ENCODE peak calls at places on chromosome 4, in eight cellular contexts. X is stimulated activated naive CD4-positive, alpha-beta T cell treated with Interleukin-2 at 50 U/mL for 16 hours; Y is HAP-1; C is HTR-8/SVneo; T is SW480; O is skeletal muscle cell; M is AG09309; V is SIG-M5. J is an unnamed sample.

GRCh38 chr4:114599231-114600065 is 841 bp downstream of the UGT8 start:
- DNase-seq in X (no peak), Y (no peak), C (peak; percentile 2), T (peak; percentile 42), O (no peak), M (no peak), V (no peak), J (peak; percentile 8)

GRCh38 chr4:189062047-189062820 is 878.4 kb upstream of the FRG1 start:
- DNase-seq in X (no peak), Y (no peak), C (no peak), T (no peak), O (no peak), M (no peak), V (no peak), J (no peak)

GRCh38 chr4:187929024-187929423 is 66.5 kb upstream of the ZFP42 start:
- DNase-seq in X (no peak), Y (peak; percentile 70), C (no peak), T (no peak), O (no peak), M (no peak), V (no peak), J (no peak)

GRCh38 chr4:124947622-124948265 is 235.2 kb upstream of the ANKRD50 start:
- DNase-seq in X (no peak), Y (no peak), C (no peak), T (no peak), O (no peak), M (no peak), V (no peak), J (peak; percentile 26)

GRCh38 chr4:67393699-67394281 is 151.5 kb downstream of the CENPC start:
- DNase-seq in X (no peak), Y (peak; percentile 45), C (peak; percentile 2), T (no peak), O (peak; percentile 1), M (peak; percentile 7), V (no peak), J (peak; percentile 51)

GRCh38 chr4:25531272-25531671 is 124.4 kb upstream of the SLC34A2 start:
- DNase-seq in X (no peak), Y (no peak), C (no peak), T (no peak), O (no peak), M (no peak), V (no peak), J (peak; percentile 8)

GRCh38 chr4:145938618-145939177 is at the start of gene ZNF827:
- DNase-seq in X (peak; percentile 53), Y (peak; percentile 81), C (no peak), T (peak; percentile 86), O (no peak), M (peak; percentile 55), V (no peak), J (peak; percentile 79)

GRCh38 chr4:140427104-140427918 is at the start of gene CLGN:
- DNase-seq in X (peak; percentile 11), Y (peak; percentile 93), C (peak; percentile 79), T (peak; percentile 71), O (no peak), M (no peak), V (no peak), J (peak; percentile 71)

GRCh38 chr4:17220816-17221215 is 291.1 kb downstream of the QDPR start:
- DNase-seq in X (no peak), Y (no peak), C (no peak), T (no peak), O (no peak), M (no peak), V (no peak), J (no peak)

GRCh38 chr4:25030283-25031076 is at the start of gene LGI2:
- DNase-seq in X (no peak), Y (peak; percentile 67), C (peak; percentile 45), T (no peak), O (no peak), M (no peak), V (no peak), J (peak; percentile 60)

J was measured in GM23248.